ENCODE peak calls at places on chromosome 14, in ten cellular contexts. C is sigmoid colon, B is lower leg skin, H is body of pancreas, E is Peyer's patch, F is H1, N is thyroid gland, T is NB4, U is heart left ventricle, L is esophagus squamous epithelium. Y is an unnamed sample.
A peak's percentile ranks its signal among the peaks of the same experiment; 100 is the strongest.

GRCh38 chr14:92105073-92105844 is 1.1 kb downstream of the ATXN3 start:
- DNase-seq in C (no peak), B (no peak), H (no peak), E (no peak), F (no peak), N (peak; percentile 9), T (no peak), U (no peak), L (no peak), Y (no peak)

GRCh38 chr14:77804592-77804991 is 4.7 kb downstream of the ADCK1 start:
- DNase-seq in C (no peak), B (no peak), H (no peak), E (peak; percentile 52), F (no peak), N (no peak), T (peak; percentile 55), U (no peak), L (no peak), Y (peak; percentile 13)

GRCh38 chr14:73136085-73136386 is 271 bp upstream of the PSEN1 start:
- DNase-seq in C (no peak), B (no peak), H (no peak), E (no peak), F (no peak), N (no peak), T (no peak), U (no peak), L (no peak), Y (no peak)

GRCh38 chr14:73789996-73790581 is 61.5 kb upstream of the PTGR2 start:
- DNase-seq in C (peak; percentile 95), B (peak; percentile 92), H (no peak), E (peak; percentile 67), F (no peak), N (peak; percentile 28), T (no peak), U (peak; percentile 70), L (no peak), Y (peak; percentile 35)

GRCh38 chr14:35766036-35766699 is 42.9 kb downstream of the RALGAPA1 start:
- DNase-seq in C (no peak), B (no peak), H (no peak), E (no peak), F (no peak), N (no peak), T (no peak), U (no peak), L (no peak), Y (no peak)

GRCh38 chr14:51650721-51651387 is 856 bp upstream of the FRMD6 start:
- DNase-seq in C (peak; percentile 73), B (peak; percentile 87), H (peak; percentile 22), E (peak; percentile 48), F (no peak), N (peak; percentile 26), T (peak; percentile 1), U (peak; percentile 22), L (no peak), Y (no peak)

GRCh38 chr14:102390486-102390885 is 27.7 kb downstream of the TECPR2 start:
- DNase-seq in C (no peak), B (no peak), H (no peak), E (no peak), F (no peak), N (no peak), T (peak; percentile 63), U (no peak), L (no peak), Y (no peak)

GRCh38 chr14:53062856-53063255 is 90.3 kb downstream of the DDHD1 start:
- DNase-seq in C (no peak), B (no peak), H (no peak), E (no peak), F (no peak), N (no peak), T (no peak), U (no peak), L (no peak), Y (no peak)

GRCh38 chr14:45253754-45254300 is 825 bp upstream of the MIS18BP1 start:
- DNase-seq in C (peak; percentile 71), B (peak; percentile 81), H (peak; percentile 41), E (peak; percentile 50), F (no peak), N (peak; percentile 29), T (peak; percentile 67), U (peak; percentile 34), L (no peak), Y (no peak)

GRCh38 chr14:45251912-45252311 is 1.1 kb downstream of the MIS18BP1 start:
- DNase-seq in C (no peak), B (no peak), H (no peak), E (no peak), F (no peak), N (no peak), T (peak; percentile 88), U (no peak), L (no peak), Y (peak; percentile 8)

GRCh38 chr14:45252356-45253069 is 489 bp downstream of the MIS18BP1 start:
- DNase-seq in C (no peak), B (no peak), H (no peak), E (no peak), F (no peak), N (no peak), T (peak; percentile 53), U (no peak), L (no peak), Y (no peak)

GRCh38 chr14:45254771-45255170 is 1.8 kb upstream of the MIS18BP1 start:
- DNase-seq in C (no peak), B (no peak), H (no peak), E (no peak), F (no peak), N (no peak), T (peak; percentile 54), U (no peak), L (no peak), Y (no peak)

DNA sequence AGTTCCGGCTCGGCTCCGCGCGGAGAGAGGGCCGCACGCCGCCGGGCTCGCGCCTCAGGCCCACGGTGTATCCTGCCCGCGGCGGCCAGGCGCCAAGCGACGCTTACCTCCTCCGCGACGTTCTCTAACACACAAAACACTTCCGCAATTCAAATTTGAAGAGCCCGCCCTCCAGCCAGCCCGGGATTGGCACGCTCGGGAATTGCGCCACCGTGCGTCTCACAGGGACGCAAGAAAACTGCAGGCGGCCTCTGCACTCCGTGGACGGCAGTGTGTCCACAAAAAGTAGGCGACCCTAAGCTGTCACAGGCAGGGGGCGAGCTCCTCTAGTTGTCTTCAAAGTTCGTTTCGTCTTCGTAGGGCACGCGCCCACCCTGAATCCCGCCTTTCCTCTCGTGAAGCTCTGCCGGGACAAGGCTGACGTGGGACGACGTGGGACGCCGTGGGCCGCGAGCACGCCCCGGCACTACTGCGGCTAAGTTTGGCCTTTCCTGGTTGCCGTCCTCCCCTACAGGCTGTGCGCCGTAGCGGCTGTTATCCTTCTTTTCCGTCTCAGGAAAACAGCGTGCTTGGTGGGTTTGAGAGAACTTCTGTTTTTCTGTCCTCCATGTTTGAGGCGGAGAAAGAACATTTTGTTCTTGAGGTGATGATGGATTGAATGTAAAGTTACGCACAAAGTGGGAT is at the start of gene MIS18BP1:
- DNase-seq in C (peak; percentile 96), B (peak; percentile 99), H (peak; percentile 96), E (peak; percentile 98), F (peak; percentile 83), N (peak; percentile 96), T (peak; percentile 99), U (peak; percentile 96), L (peak; percentile 77), Y (peak; percentile 67)
- TF ChIP-seq POLR2A in C (peak; percentile 45), B (no peak), H (peak; percentile 82), E (peak; percentile 62), F (peak; percentile 90), N (no peak), T (peak; percentile 86), U (no peak), L (peak; percentile 73), Y (peak; percentile 46)

DNA sequence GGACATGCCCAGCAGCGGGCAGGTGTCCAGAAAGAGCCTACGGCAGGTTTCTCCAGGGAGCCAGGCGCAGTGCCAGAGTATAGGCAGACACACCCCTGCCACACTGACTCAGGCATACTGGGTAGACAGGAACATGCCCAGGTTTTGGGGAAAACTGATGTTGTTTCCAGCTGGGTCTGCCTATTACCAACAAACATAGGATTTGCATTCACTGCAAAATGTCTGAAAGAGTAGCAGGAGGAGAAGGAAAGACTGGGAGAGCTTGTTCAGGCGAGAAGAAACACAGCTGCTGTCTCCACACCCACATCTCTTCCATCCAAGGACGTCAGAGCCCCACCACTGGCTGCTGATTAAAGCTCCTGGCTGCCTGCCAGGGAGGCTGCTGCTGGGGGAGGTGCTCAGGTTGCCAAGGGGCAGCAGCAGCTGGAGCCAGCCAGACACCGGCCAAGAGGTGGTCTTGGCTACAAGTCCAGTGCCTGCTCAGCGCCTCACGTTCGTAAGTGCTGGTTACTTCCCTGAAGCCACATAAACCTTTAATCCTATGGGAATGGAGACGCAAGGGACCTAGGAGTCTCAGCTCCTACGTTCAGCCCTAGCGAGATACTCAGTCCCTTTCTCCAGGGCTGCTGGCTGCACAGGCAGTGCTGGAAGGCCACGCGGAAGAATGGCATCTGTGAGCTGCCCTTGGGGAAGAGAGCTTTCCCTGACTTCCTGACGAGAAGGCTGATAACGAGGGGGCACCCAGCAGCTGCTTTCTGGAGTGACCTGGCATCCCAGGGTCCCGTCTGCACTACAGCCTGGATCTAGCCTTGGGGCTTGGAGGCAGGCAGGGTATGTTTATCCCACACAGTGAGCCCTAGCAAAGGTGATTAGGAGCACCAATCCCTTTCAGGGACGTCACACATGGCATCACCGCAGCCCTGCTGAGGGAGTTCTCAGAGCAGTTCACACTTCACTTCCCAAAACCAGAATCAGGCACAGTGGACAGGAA is 58.1 kb downstream of the PLEKHG3 start:
- DNase-seq in C (peak; percentile 93), B (no peak), H (peak; percentile 82), E (peak; percentile 74), F (no peak), N (peak; percentile 93), T (peak; percentile 53), U (peak; percentile 86), L (no peak), Y (peak; percentile 63)
- TF ChIP-seq POLR2A in C (no peak), B (no peak), H (peak; percentile 41), E (no peak), F (no peak), N (no peak), T (no peak), U (no peak), L (no peak), Y (no peak)

GRCh38 chr14:58298477-58298879 is at the start of gene ARID4A:
- DNase-seq in C (peak; percentile 98), B (peak; percentile 97), H (peak; percentile 88), E (peak; percentile 96), F (no peak), N (no peak), T (no peak), U (peak; percentile 91), L (peak; percentile 94), Y (no peak)
- TF ChIP-seq POLR2A in C (peak; percentile 95), B (peak; percentile 48), H (peak; percentile 94), E (peak; percentile 90), F (no peak), N (no peak), T (peak; percentile 78), U (peak; percentile 46), L (peak; percentile 90), Y (peak; percentile 63)

GRCh38 chr14:50530794-50531193 is 1.6 kb downstream of the MAP4K5 start:
- DNase-seq in C (no peak), B (no peak), H (no peak), E (no peak), F (no peak), N (no peak), T (no peak), U (no peak), L (no peak), Y (no peak)

GRCh38 chr14:50533806-50534205 is 1.4 kb upstream of the MAP4K5 start:
- DNase-seq in C (no peak), B (no peak), H (no peak), E (no peak), F (no peak), N (no peak), T (peak; percentile 25), U (no peak), L (no peak), Y (no peak)

GRCh38 chr14:50533314-50533705 is 941 bp upstream of the MAP4K5 start:
- DNase-seq in C (no peak), B (no peak), H (no peak), E (no peak), F (no peak), N (no peak), T (no peak), U (no peak), L (no peak), Y (no peak)

GRCh38 chr14:50531595-50532501 is 521 bp downstream of the MAP4K5 start:
- DNase-seq in C (peak; percentile 81), B (peak; percentile 93), H (peak; percentile 54), E (peak; percentile 76), F (peak; percentile 10), N (peak; percentile 56), T (peak; percentile 68), U (peak; percentile 57), L (peak; percentile 30), Y (no peak)

DNA sequence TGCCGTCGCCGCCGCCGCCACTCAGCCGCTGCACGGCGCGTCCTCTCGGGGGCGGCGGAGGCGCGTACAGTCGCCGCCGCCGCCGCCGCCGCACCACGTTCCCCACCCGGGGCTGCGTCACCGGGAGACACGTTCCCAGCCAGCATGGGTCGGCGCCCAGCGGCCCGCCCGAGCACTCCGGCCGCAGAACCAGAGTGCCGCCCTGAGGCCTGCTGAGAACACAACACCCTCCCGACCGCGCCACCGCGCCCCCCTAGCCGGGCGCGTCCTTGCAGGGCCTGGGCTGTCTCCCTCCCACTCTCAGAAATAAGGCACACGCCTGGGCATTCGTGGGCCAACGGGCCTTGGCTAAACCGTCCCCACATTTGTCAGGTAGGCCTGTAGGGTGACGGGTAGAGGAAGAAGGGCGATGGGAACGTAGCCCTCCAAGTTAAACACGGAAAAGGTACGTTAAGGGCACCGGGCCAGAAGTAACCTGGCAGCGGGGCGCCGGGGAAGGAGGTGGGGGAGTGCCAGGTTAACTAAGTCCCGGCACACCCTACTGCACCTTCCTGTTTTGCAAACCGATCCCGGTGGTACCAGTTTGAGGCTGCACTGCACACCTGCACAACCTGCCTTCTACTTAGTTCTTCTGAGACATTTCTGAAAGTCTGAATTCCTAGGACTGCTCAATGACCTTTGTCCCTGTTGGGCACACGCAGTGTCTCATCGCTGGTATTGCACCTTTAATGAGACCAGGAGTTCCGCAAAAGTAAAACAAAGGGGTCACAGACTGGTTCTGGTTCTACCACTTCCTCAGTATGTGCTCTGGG is at the start of gene MAP4K5:
- DNase-seq in C (peak; percentile 96), B (peak; percentile 98), H (peak; percentile 91), E (peak; percentile 96), F (peak; percentile 69), N (peak; percentile 92), T (peak; percentile 95), U (peak; percentile 91), L (peak; percentile 61), Y (peak; percentile 62)
- TF ChIP-seq POLR2A in C (no peak), B (peak; percentile 16), H (peak; percentile 53), E (peak; percentile 68), F (peak; percentile 15), N (no peak), T (peak; percentile 60), U (no peak), L (peak; percentile 86), Y (peak; percentile 52)

Y was measured in H54.